ENCODE peak calls at places on chromosomes 5 and 9, in seven cellular contexts. R is AG10803, B is OCI-LY7, I is sigmoid colon, C is MM.1S, F is HFF-Myc, G is mammary epithelial cell. L is an unnamed sample.

GRCh38 chr5:143354025-143354424 is 49.5 kb downstream of the NR3C1 start:
- DNase-seq in R (peak), B (no peak), I (no peak), C (peak), F (no peak), G (no peak), L (no peak)

GRCh38 chr9:121278535-121279169 is 10.7 kb downstream of the GSN start:
- DNase-seq in R (peak), B (peak), I (peak), C (peak), F (peak), G (peak), L (peak)

GRCh38 chr5:24850911-24851310 is 206.1 kb upstream of the CDH10 start:
- DNase-seq in R (no peak), B (peak), I (no peak), C (no peak), F (no peak), G (no peak), L (no peak)

GRCh38 chr5:33890147-33890546 is 1.6 kb downstream of the ADAMTS12 start:
- DNase-seq in R (no peak), B (no peak), I (no peak), C (no peak), F (no peak), G (no peak), L (no peak)

GRCh38 chr5:158682631-158683030 is 417.1 kb downstream of the EBF1 start:
- DNase-seq in R (no peak), B (no peak), I (no peak), C (no peak), F (no peak), G (no peak), L (no peak)

GRCh38 chr5:148921350-148921749 is 94.9 kb downstream of the ADRB2 start:
- DNase-seq in R (no peak), B (no peak), I (no peak), C (no peak), F (no peak), G (no peak), L (no peak)

GRCh38 chr5:56815657-56816545 is 552 bp downstream of the MAP3K1 start:
- DNase-seq in R (peak), B (peak), I (peak), C (peak), F (no peak), G (peak), L (no peak)

GRCh38 chr5:173718469-173718868 is 102.0 kb upstream of the BOD1 start:
- DNase-seq in R (no peak), B (no peak), I (no peak), C (no peak), F (no peak), G (no peak), L (no peak)

GRCh38 chr5:57033103-57033502 is 81.2 kb upstream of the MIER3 start:
- DNase-seq in R (no peak), B (no peak), I (no peak), C (no peak), F (no peak), G (peak), L (no peak)

GRCh38 chr5:109141499-109142200 is 268.1 kb downstream of the PJA2 start:
- DNase-seq in R (no peak), B (no peak), I (no peak), C (no peak), F (no peak), G (no peak), L (no peak)

GRCh38 chr5:124453221-124454032 is 293.0 kb downstream of the ZNF608 start:
- DNase-seq in R (peak), B (peak), I (no peak), C (peak), F (no peak), G (peak), L (no peak)

GRCh38 chr9:27247756-27248155 is 49.2 kb downstream of the EQTN start:
- DNase-seq in R (peak), B (peak), I (no peak), C (peak), F (no peak), G (peak), L (peak)

GRCh38 chr5:102481044-102481715 is 17.6 kb downstream of the SLCO6A1 start:
- DNase-seq in R (no peak), B (no peak), I (no peak), C (peak), F (no peak), G (no peak), L (no peak)

GRCh38 chr5:178201927-178202235 is 2.5 kb upstream of the HNRNPAB start:
- DNase-seq in R (no peak), B (no peak), I (peak), C (no peak), F (no peak), G (no peak), L (no peak)

GRCh38 chr5:105506692-105507277 is 1944.2 kb upstream of the NUDT12 start:
- DNase-seq in R (no peak), B (peak), I (no peak), C (peak), F (no peak), G (no peak), L (no peak)

GRCh38 chr5:163585206-163585605 is 79.8 kb downstream of the MAT2B start:
- DNase-seq in R (peak), B (no peak), I (no peak), C (no peak), F (no peak), G (peak), L (no peak)

GRCh38 chr5:119353686-119354366 is 2.0 kb upstream of the TNFAIP8 start:
- DNase-seq in R (no peak), B (peak), I (no peak), C (peak), F (no peak), G (no peak), L (no peak)

GRCh38 chr9:97594414-97594921 is 38.7 kb downstream of the TSTD2 start:
- DNase-seq in R (no peak), B (no peak), I (peak), C (no peak), F (no peak), G (no peak), L (no peak)

GRCh38 chr5:139684881-139685749 is 37.0 kb downstream of the CXXC5 start:
- DNase-seq in R (no peak), B (no peak), I (no peak), C (no peak), F (no peak), G (no peak), L (no peak)

GRCh38 chr5:135826994-135827671 is 7.3 kb upstream of the SLC25A48 start:
- DNase-seq in R (no peak), B (no peak), I (peak), C (no peak), F (no peak), G (no peak), L (no peak)

GRCh38 chr5:2165991-2166978 is 283.6 kb upstream of the IRX4 start:
- DNase-seq in R (no peak), B (no peak), I (no peak), C (no peak), F (no peak), G (no peak), L (no peak)

GRCh38 chr9:36895744-36896260 is 138.3 kb downstream of the PAX5 start:
- DNase-seq in R (no peak), B (no peak), I (peak), C (no peak), F (no peak), G (no peak), L (no peak)

GRCh38 chr9:127218818-127219217 is 45.8 kb upstream of the GARNL3 start:
- DNase-seq in R (no peak), B (no peak), I (no peak), C (no peak), F (no peak), G (no peak), L (no peak)

GRCh38 chr5:107103522-107103921 is 567.2 kb downstream of the EFNA5 start:
- DNase-seq in R (no peak), B (no peak), I (no peak), C (no peak), F (no peak), G (no peak), L (no peak)

GRCh38 chr5:157920828-157921170 is 61.9 kb upstream of the CLINT1 start:
- DNase-seq in R (no peak), B (no peak), I (no peak), C (no peak), F (no peak), G (no peak), L (no peak)

GRCh38 chr9:69412741-69413150 is 87.7 kb downstream of the ENTREP1 start:
- DNase-seq in R (peak), B (no peak), I (peak), C (no peak), F (peak), G (peak), L (no peak)

GRCh38 chr9:101312661-101313060 is 72.1 kb downstream of the BAAT start:
- DNase-seq in R (no peak), B (no peak), I (no peak), C (no peak), F (no peak), G (no peak), L (no peak)

GRCh38 chr5:157107508-157107907 is 1.3 kb downstream of the HAVCR2 start:
- DNase-seq in R (no peak), B (no peak), I (no peak), C (no peak), F (no peak), G (no peak), L (no peak)

GRCh38 chr9:32291370-32291769 is 93.1 kb upstream of the ACO1 start:
- DNase-seq in R (no peak), B (no peak), I (no peak), C (no peak), F (no peak), G (no peak), L (no peak)

GRCh38 chr5:1294839-1295649 is at the start of gene TERT:
- DNase-seq in R (no peak), B (peak), I (peak), C (no peak), F (no peak), G (no peak), L (no peak)

GRCh38 chr5:31581498-31582099 is 49.5 kb downstream of the C5orf22 start:
- DNase-seq in R (peak), B (peak), I (no peak), C (peak), F (no peak), G (peak), L (peak)
- TF ChIP-seq CTCF in R (peak), B (peak), I (peak), C (peak), F (no peak), G (peak), L (peak)

GRCh38 chr5:103693485-103693884 is 130.9 kb upstream of the NUDT12 start:
- DNase-seq in R (no peak), B (no peak), I (no peak), C (no peak), F (no peak), G (no peak), L (no peak)
- H3K4me3 ChIP-seq in R (no peak), B (no peak), I (no peak), C (no peak), F (no peak), G (no peak), L (no peak)

GRCh38 chr9:79254900-79255651 is 316.7 kb upstream of the TLE4 start:
- DNase-seq in R (no peak), B (no peak), I (no peak), C (no peak), F (no peak), G (no peak), L (no peak)
- TF ChIP-seq CTCF in R (peak), B (peak), I (no peak), C (no peak), F (peak), G (peak), L (peak)

GRCh38 chr9:93134018-93134739 is at the start of gene NINJ1:
- DNase-seq in R (peak), B (peak), I (peak), C (peak), F (no peak), G (peak), L (no peak)
- H3K4me3 ChIP-seq in R (peak), B (peak), I (peak), C (peak), F (peak), G (peak), L (peak)

DNA sequence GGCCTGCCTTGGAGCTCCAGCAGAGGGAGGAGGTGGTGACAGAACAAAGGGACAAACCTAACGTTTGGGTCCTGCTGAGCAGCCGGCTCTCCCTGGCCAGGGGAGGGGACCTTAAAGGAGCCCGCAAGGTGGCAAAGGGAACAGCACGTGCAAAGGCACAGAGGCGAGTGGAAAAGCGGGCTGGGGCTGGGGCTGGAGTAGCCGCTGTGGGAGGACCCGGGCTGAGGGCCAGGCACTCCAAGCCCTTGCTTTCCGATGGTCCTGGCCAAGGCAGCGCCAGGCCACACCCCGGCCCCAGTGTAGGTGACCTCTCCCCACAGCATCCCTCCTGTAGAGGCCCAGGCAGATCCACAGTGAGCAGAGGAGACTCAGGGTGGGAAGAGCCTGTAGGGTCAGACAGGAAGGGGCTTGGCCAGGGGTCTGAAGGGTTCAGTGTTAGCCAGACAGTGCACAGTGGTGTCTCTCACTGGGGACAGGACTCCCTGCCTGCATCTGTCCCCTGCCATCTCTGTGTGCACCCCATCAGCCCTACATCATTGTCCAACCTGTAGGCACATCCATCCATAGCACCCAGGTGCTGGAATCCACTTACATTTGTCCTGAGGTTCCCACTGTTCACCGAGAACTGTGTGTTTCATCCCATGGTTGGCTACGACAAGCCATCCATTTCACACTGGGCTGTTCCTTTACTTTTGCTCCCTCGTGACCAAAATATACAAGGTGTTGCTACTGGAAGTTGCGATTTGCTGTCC is 77.0 kb downstream of the NEK6 start:
- DNase-seq in R (no peak), B (no peak), I (no peak), C (no peak), F (no peak), G (no peak), L (no peak)
- TF ChIP-seq CTCF in R (no peak), B (no peak), I (no peak), C (no peak), F (no peak), G (no peak), L (no peak)

DNA sequence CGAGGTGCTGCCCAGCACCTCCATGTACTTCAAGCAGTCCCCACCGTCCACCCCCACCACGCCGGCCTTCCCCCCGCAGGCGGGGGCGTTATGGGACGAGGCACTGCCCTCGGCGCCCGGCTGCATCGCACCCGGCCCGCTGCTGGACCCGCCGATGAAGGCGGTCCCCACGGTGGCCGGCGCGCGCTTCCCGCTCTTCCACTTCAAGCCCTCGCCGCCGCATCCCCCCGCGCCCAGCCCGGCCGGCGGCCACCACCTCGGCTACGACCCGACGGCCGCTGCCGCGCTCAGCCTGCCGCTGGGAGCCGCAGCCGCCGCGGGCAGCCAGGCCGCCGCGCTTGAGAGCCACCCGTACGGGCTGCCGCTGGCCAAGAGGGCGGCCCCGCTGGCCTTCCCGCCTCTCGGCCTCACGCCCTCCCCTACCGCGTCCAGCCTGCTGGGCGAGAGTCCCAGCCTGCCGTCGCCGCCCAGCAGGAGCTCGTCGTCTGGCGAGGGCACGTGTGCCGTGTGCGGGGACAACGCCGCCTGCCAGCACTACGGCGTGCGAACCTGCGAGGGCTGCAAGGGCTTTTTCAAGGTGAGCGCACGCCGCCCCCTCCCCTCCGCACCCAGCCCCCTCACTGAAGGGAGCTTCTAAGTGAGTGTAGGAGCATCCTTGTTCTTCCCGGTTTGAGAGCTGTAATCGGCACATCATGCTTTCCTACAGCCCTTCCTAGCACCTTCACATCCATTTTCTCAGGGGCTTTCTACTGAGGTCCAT is 6.9 kb downstream of the NR4A3 start:
- DNase-seq in R (no peak), B (no peak), I (no peak), C (no peak), F (no peak), G (no peak), L (no peak)
- H3K4me3 ChIP-seq in R (no peak), B (no peak), I (peak), C (no peak), F (no peak), G (no peak), L (no peak)

GRCh38 chr9:130327070-130327780 is 61.7 kb downstream of the HMCN2 start:
- DNase-seq in R (no peak), B (no peak), I (no peak), C (no peak), F (no peak), G (no peak), L (no peak)
- TF ChIP-seq CTCF in R (peak), B (peak), I (no peak), C (peak), F (peak), G (no peak), L (no peak)

GRCh38 chr5:126849101-126849678 is 72.3 kb downstream of the LMNB1 start:
- DNase-seq in R (peak), B (no peak), I (no peak), C (no peak), F (no peak), G (no peak), L (no peak)
- H3K4me3 ChIP-seq in R (no peak), B (no peak), I (no peak), C (no peak), F (no peak), G (no peak), L (no peak)

DNA sequence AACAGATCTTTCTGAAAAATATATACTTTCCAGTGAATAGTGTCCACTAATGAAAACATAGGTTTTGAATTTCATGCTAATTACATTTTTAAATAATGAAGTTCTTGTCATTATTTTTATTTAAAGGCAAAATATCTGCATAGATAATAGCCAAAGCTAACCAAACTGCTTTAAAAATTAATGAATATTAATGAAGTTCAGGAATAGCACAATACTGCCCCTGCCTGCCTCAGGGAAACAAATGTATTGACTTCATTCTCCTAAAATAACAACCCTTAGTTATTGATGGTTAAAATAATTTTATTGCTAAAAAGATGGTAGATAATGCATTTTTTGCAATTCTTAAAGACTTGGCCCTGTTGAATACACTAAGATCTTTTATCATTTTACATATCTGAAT is 103.6 kb upstream of the SSBP2 start:
- DNase-seq in R (no peak), B (no peak), I (no peak), C (peak), F (no peak), G (no peak), L (no peak)
- TF ChIP-seq CTCF in R (peak), B (peak), I (no peak), C (peak), F (no peak), G (peak), L (peak)

DNA sequence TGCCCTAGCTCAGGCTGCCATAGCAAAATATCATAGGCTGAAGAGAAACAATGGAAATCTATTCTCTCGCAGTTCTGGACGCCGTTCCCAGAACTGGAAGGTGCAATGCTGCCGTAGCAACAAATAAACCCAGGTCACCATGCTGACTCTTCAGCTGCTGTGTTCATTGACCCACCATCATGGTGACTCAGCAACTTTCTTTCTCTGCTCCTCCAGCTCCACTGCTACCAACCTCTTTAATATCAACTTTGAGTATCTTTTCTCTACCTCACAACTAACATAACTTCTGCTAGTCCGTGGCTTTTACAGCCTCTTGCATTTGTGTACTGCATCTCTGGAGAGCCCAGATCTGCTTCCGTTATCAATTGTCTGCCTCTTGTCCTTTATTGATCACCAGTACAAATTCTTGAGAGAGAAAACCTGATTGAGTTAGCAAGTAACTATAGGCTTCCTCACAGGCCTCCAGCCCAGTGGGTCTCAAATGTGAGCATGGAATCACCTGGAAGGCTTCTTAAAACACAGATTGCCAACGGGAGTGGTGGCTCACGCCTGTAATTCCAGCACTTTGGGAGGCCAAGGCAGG is 47.3 kb upstream of the SLC30A5 start:
- DNase-seq in R (peak), B (no peak), I (no peak), C (peak), F (no peak), G (no peak), L (no peak)
- H3K4me3 ChIP-seq in R (no peak), B (no peak), I (no peak), C (no peak), F (no peak), G (no peak), L (no peak)

L was measured in LNCaP clone FGC.